ENCODE peak calls at places on chromosomes 11 and 22, in eight cellular contexts. N is body of pancreas; Z is tibial artery; I is HepG2; T is CD4-positive, CD25-positive, alpha-beta regulatory T cell; Q is adrenal gland; G is CD8-positive, alpha-beta T cell; L is neural progenitor cell. R is an unnamed sample.
A peak's percentile ranks its signal among the peaks of the same experiment; 100 is the strongest.

GRCh38 chr11:101840720-101841119 is 74.1 kb upstream of the CEP126 start:
- DNase-seq in N (no peak), Z (no peak), I (no peak), T (no peak), Q (no peak), G (no peak), L (no peak), R (no peak)

GRCh38 chr11:60978546-60979380 is 7.3 kb downstream of the CD6 start:
- DNase-seq in N (no peak), Z (no peak), I (no peak), T (no peak), Q (no peak), G (no peak), L (no peak), R (peak; percentile 35)

GRCh38 chr11:28757725-28758515 is 649.7 kb downstream of the METTL15 start:
- DNase-seq in N (no peak), Z (no peak), I (no peak), T (no peak), Q (no peak), G (no peak), L (no peak), R (no peak)

GRCh38 chr11:91932151-91932821 is 292.3 kb upstream of the FAT3 start:
- DNase-seq in N (no peak), Z (no peak), I (no peak), T (no peak), Q (no peak), G (no peak), L (no peak), R (no peak)

GRCh38 chr11:66240781-66241136 is 27.7 kb upstream of the RAB1B start:
- DNase-seq in N (no peak), Z (no peak), I (no peak), T (no peak), Q (no peak), G (no peak), L (no peak), R (no peak)

GRCh38 chr11:71913716-71914115 is 14.7 kb downstream of the XNDC1N start:
- DNase-seq in N (no peak), Z (no peak), I (no peak), T (no peak), Q (no peak), G (no peak), L (no peak), R (no peak)

GRCh38 chr22:20223421-20224245 is 44.5 kb downstream of the RTN4R start:
- DNase-seq in N (no peak), Z (no peak), I (no peak), T (no peak), Q (no peak), G (no peak), L (no peak), R (no peak)

GRCh38 chr11:35619754-35620640 is 1.7 kb downstream of the FJX1 start:
- DNase-seq in N (no peak), Z (no peak), I (peak; percentile 38), T (no peak), Q (peak; percentile 27), G (no peak), L (peak; percentile 87), R (no peak)

GRCh38 chr11:116413861-116414260 is 358.9 kb downstream of the BUD13 start:
- DNase-seq in N (no peak), Z (no peak), I (peak; percentile 68), T (no peak), Q (no peak), G (no peak), L (peak; percentile 13), R (no peak)

GRCh38 chr11:37072538-37072937 is 474.5 kb upstream of the RAG2 start:
- DNase-seq in N (no peak), Z (no peak), I (no peak), T (no peak), Q (no peak), G (no peak), L (no peak), R (no peak)

GRCh38 chr11:76225122-76225584 is 18.9 kb upstream of the WNT11 start:
- DNase-seq in N (no peak), Z (peak; percentile 61), I (no peak), T (no peak), Q (no peak), G (no peak), L (no peak), R (no peak)

GRCh38 chr11:64234840-64235379 is 526 bp downstream of the VEGFB start:
- DNase-seq in N (peak; percentile 61), Z (peak; percentile 53), I (no peak), T (peak; percentile 60), Q (no peak), G (peak; percentile 74), L (peak; percentile 64), R (peak; percentile 68)

GRCh38 chr11:61587951-61588695 is 7.2 kb upstream of the SYT7 start:
- DNase-seq in N (peak; percentile 71), Z (no peak), I (no peak), T (peak; percentile 45), Q (no peak), G (peak; percentile 77), L (peak; percentile 76), R (peak; percentile 38)

GRCh38 chr11:65787649-65788622 is 1.1 kb downstream of the OVOL1 start:
- DNase-seq in N (peak; percentile 52), Z (no peak), I (no peak), T (peak; percentile 22), Q (no peak), G (no peak), L (peak; percentile 51), R (peak; percentile 94)

GRCh38 chr22:29780781-29781676 is 13.9 kb downstream of the UQCR10 start:
- DNase-seq in N (no peak), Z (no peak), I (peak; percentile 56), T (no peak), Q (no peak), G (no peak), L (no peak), R (peak; percentile 64)

GRCh38 chr22:45304971-45305370 is 4.8 kb upstream of the FAM118A start:
- DNase-seq in N (no peak), Z (no peak), I (no peak), T (no peak), Q (no peak), G (no peak), L (no peak), R (no peak)

GRCh38 chr11:5423131-5423530 is 1.2 kb downstream of the OR51Q1 start:
- DNase-seq in N (no peak), Z (no peak), I (no peak), T (no peak), Q (no peak), G (no peak), L (no peak), R (no peak)

GRCh38 chr11:69643646-69644045 is 2.7 kb downstream of the CCND1 start:
- DNase-seq in N (no peak), Z (no peak), I (no peak), T (no peak), Q (no peak), G (no peak), L (no peak), R (no peak)

GRCh38 chr22:35218079-35218478 is 39.2 kb upstream of the HMGXB4 start:
- DNase-seq in N (no peak), Z (no peak), I (no peak), T (no peak), Q (no peak), G (no peak), L (no peak), R (no peak)

GRCh38 chr11:66071326-66071870 is 1.3 kb downstream of the PACS1 start:
- DNase-seq in N (no peak), Z (no peak), I (no peak), T (peak; percentile 43), Q (no peak), G (no peak), L (no peak), R (no peak)

GRCh38 chr11:77873345-77873744 is 52.4 kb downstream of the AAMDC start:
- DNase-seq in N (no peak), Z (no peak), I (no peak), T (no peak), Q (no peak), G (no peak), L (no peak), R (no peak)

GRCh38 chr11:92932023-92932422 is 37.4 kb upstream of the MTNR1B start:
- DNase-seq in N (no peak), Z (no peak), I (no peak), T (no peak), Q (no peak), G (no peak), L (no peak), R (no peak)

GRCh38 chr11:111476366-111476765 is 35.8 kb downstream of the BTG4 start:
- DNase-seq in N (no peak), Z (no peak), I (no peak), T (no peak), Q (no peak), G (no peak), L (no peak), R (no peak)

GRCh38 chr11:130999086-130999485 is 82.8 kb upstream of the SNX19 start:
- DNase-seq in N (no peak), Z (no peak), I (no peak), T (no peak), Q (no peak), G (no peak), L (no peak), R (no peak)

GRCh38 chr22:26660961-26661578 is 3.7 kb downstream of the MIAT start:
- DNase-seq in N (no peak), Z (no peak), I (no peak), T (no peak), Q (no peak), G (no peak), L (peak; percentile 94), R (no peak)

GRCh38 chr11:6615046-6615445 is 3.0 kb upstream of the TAF10 start:
- DNase-seq in N (no peak), Z (no peak), I (no peak), T (no peak), Q (no peak), G (no peak), L (no peak), R (no peak)
- H3K4me1 ChIP-seq in N (peaks cover 39% of the 10 kb centered on the region), Z (peaks cover 31% of the 10 kb centered on the region), I (peaks cover 42% of the 10 kb centered on the region), T (peaks cover 52% of the 10 kb centered on the region), Q (peaks cover 20% of the 10 kb centered on the region), G (peaks cover 41% of the 10 kb centered on the region), L (peaks cover 15% of the 10 kb centered on the region), R (peaks cover 3% of the 10 kb centered on the region)

GRCh38 chr11:126683766-126684728 is 316.5 kb downstream of the KIRREL3 start:
- DNase-seq in N (no peak), Z (no peak), I (no peak), T (no peak), Q (no peak), G (no peak), L (no peak), R (no peak)
- H3K4me3 ChIP-seq in N (no peak overlapping the region), Z (no peak overlapping the region), I (no peak overlapping the region), T (no peak overlapping the region), Q (no peak overlapping the region), G (no peak overlapping the region), L (no peak overlapping the region), R (no peak overlapping the region)

GRCh38 chr11:96189351-96189750 is 153.6 kb downstream of the MAML2 start:
- DNase-seq in N (no peak), Z (no peak), I (no peak), T (no peak), Q (no peak), G (no peak), L (no peak), R (no peak)
- H3K27ac ChIP-seq in N (no peak overlapping the region), Z (no peak overlapping the region), I (no peak overlapping the region), T (no peak overlapping the region), Q (no peak overlapping the region), G (no peak overlapping the region), L (no peak overlapping the region), R (no peak overlapping the region)

DNA sequence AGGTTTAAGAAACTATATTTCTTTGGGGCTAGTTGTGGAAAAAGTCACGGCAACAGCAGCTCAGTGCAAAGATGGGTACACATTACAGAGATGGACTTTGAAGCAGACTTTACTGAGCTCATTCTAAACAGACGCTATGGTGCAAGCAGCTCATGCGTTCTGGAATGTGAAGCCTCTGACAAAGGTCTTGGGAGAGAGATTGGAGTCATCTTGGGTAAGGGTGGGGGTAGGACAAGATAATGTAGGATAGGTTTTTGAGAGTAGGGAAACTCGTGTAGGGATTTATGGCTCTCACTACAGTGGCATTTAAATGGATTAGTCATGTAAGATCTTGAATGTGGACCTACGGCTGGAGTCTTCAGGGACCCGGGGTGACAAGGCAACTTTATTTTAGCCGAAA is 36.2 kb upstream of the CLMP start:
- DNase-seq in N (no peak), Z (no peak), I (peak; percentile 28), T (no peak), Q (no peak), G (no peak), L (no peak), R (peak; percentile 67)
- H3K4me1 ChIP-seq in N (no peaks in the 10 kb centered on the region), Z (no peaks in the 10 kb centered on the region), I (peaks cover 11% of the 10 kb centered on the region), T (peaks cover 9% of the 10 kb centered on the region), Q (no peaks in the 10 kb centered on the region), G (peaks cover 13% of the 10 kb centered on the region), L (peaks cover 10% of the 10 kb centered on the region), R (peaks cover 3% of the 10 kb centered on the region)

R was measured in small intestine.